ENCODE peak calls at places on chromosomes 3 and 15, in four cellular contexts. V, A, T and I are unnamed samples.
A peak's percentile ranks its signal among the peaks of the same experiment; 100 is the strongest.

GRCh38 chr3:102054543-102054942 is 205.2 kb downstream of the NFKBIZ start:
- DNase-seq in V (no peak), A (no peak), T (no peak), I (no peak)

GRCh38 chr15:98505611-98506031 is 142.7 kb upstream of the IGF1R start:
- DNase-seq in V (no peak), A (no peak), T (no peak), I (peak; percentile 81)

GRCh38 chr3:180923561-180923960 is 11.1 kb downstream of the FXR1 start:
- DNase-seq in V (no peak), A (no peak), T (no peak), I (no peak)

GRCh38 chr3:186251948-186252619 is 110.0 kb downstream of the DGKG start:
- DNase-seq in V (no peak), A (no peak), T (no peak), I (peak; percentile 57)

GRCh38 chr3:111989061-111989678 is 9.6 kb upstream of the TAGLN3 start:
- DNase-seq in V (no peak), A (no peak), T (peak; percentile 53), I (no peak)

GRCh38 chr15:101087172-101087769 is 164.6 kb downstream of the CHSY1 start:
- DNase-seq in V (no peak), A (no peak), T (no peak), I (no peak)

GRCh38 chr3:22982981-22983582 is 220.0 kb upstream of the UBE2E2 start:
- DNase-seq in V (no peak), A (no peak), T (no peak), I (no peak)

GRCh38 chr3:150128126-150128525 is 157.4 kb upstream of the PFN2 start:
- DNase-seq in V (no peak), A (no peak), T (no peak), I (no peak)

GRCh38 chr3:123347691-123348264 is 101.1 kb downstream of the ADCY5 start:
- DNase-seq in V (no peak), A (no peak), T (no peak), I (peak; percentile 47)